ENCODE peak calls at places on chromosomes 6 and 20, in four cellular contexts. R is IMR-90; D is fibroblast of lung; L is CD8-positive, alpha-beta T cell. I is an unnamed sample.

GRCh38 chr6:124854338-124854922 is 107.8 kb upstream of the RNF217 start:
- DNase-seq in R (no peak), D (peak; percentile 34), L (no peak), I (no peak)

GRCh38 chr6:118772886-118773285 is 121.1 kb upstream of the ASF1A start:
- DNase-seq in R (no peak), D (no peak), L (no peak), I (no peak)

GRCh38 chr6:158408013-158408412 is 95.7 kb downstream of the TULP4 start:
- DNase-seq in R (no peak), D (no peak), L (no peak), I (no peak)

GRCh38 chr6:129894904-129895303 is 33.8 kb upstream of the TMEM244 start:
- DNase-seq in R (no peak), D (no peak), L (no peak), I (no peak)

GRCh38 chr20:63005862-63006564 is 751 bp downstream of the BHLHE23 start:
- DNase-seq in R (peak; percentile 10), D (peak; percentile 11), L (no peak), I (no peak)

GRCh38 chr20:15860850-15861249 is 712.4 kb downstream of the KIF16B start:
- DNase-seq in R (no peak), D (no peak), L (no peak), I (no peak)

GRCh38 chr6:109820706-109821350 is 129.7 kb downstream of the FIG4 start:
- DNase-seq in R (no peak), D (no peak), L (no peak), I (no peak)

GRCh38 chr20:40323411-40323810 is 365.6 kb downstream of the MAFB start:
- DNase-seq in R (no peak), D (no peak), L (no peak), I (no peak)

GRCh38 chr20:58569211-58570125 is 54.3 kb upstream of the APCDD1L start:
- DNase-seq in R (no peak), D (no peak), L (no peak), I (no peak)

GRCh38 chr6:157097255-157097936 is 225.9 kb downstream of the TMEM242 start:
- DNase-seq in R (no peak), D (no peak), L (no peak), I (no peak)

GRCh38 chr6:81997091-81997926 is 244.8 kb upstream of the TENT5A start:
- DNase-seq in R (peak; percentile 88), D (peak; percentile 85), L (no peak), I (no peak)

GRCh38 chr6:164098857-164099534 is 684.5 kb downstream of the QKI start:
- DNase-seq in R (no peak), D (peak; percentile 52), L (no peak), I (peak; percentile 70)

GRCh38 chr6:87945966-87946365 is 101.7 kb upstream of the SPACA1 start:
- DNase-seq in R (no peak), D (peak; percentile 41), L (no peak), I (no peak)

GRCh38 chr6:35558571-35558970 is 45.9 kb upstream of the TULP1 start:
- DNase-seq in R (no peak), D (no peak), L (no peak), I (no peak)

GRCh38 chr6:35564733-35565132 is 52.0 kb upstream of the TULP1 start:
- DNase-seq in R (no peak), D (no peak), L (no peak), I (no peak)

GRCh38 chr6:35562060-35562459 is 49.4 kb upstream of the TULP1 start:
- DNase-seq in R (peak; percentile 26), D (no peak), L (no peak), I (no peak)

GRCh38 chr6:35557239-35557638 is 44.5 kb upstream of the TULP1 start:
- DNase-seq in R (no peak), D (no peak), L (no peak), I (no peak)

GRCh38 chr6:35561113-35561512 is 48.4 kb upstream of the TULP1 start:
- DNase-seq in R (no peak), D (no peak), L (no peak), I (no peak)
- H3K4me1 ChIP-seq in R (no peaks in the 10 kb centered on the region), D (no peaks in the 10 kb centered on the region), L (no peaks in the 10 kb centered on the region), I (peaks cover 7% of the 10 kb centered on the region)

DNA sequence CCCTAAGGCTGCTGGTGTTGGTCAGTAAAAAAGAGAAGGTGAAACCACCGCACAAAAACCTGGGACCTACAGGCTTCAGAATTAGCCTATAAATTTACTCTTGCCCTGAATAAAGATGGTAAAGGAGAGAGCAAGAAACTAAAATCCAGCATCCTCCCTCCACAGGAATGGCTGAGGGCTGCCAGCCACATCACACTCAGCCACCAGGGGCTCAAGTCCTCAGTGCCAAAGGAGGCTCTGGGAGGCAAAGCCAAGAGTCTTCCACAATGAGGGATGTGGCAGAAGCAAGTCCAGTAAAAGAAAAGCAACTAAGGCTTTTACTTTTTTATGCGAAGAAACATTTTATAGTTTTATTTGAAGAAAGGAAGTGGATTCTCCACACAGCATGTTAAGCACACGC is 219.5 kb upstream of the SSTR4 start:
- DNase-seq in R (no peak), D (no peak), L (no peak), I (no peak)
- TF ChIP-seq CTCF in R (no peak), D (no peak), L (no peak), I (peak; percentile 39)

DNA sequence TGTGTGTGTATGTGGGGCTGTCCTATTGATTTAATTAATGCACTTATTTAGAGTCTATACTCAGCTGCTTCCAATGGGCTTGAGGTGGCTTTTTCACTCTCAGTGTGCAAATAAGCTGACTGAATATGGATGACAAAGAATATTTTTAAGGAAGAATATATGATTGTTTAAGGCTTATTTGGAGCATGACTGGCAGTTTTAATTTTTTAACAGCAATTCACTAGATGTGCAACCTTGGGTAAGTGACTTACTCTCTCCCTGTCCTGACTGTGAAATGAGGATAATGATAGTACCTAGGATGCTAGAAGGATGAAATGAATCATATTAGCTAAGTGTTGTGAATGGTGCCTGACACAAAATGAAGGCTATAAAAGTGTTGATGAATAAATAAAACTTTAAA is 67.9 kb downstream of the CLIC5 start:
- DNase-seq in R (no peak), D (no peak), L (no peak), I (no peak)
- H3K4me1 ChIP-seq in R (no peaks in the 10 kb centered on the region), D (peaks cover 2% of the 10 kb centered on the region), L (no peaks in the 10 kb centered on the region), I (peaks cover 98% of the 10 kb centered on the region)

DNA sequence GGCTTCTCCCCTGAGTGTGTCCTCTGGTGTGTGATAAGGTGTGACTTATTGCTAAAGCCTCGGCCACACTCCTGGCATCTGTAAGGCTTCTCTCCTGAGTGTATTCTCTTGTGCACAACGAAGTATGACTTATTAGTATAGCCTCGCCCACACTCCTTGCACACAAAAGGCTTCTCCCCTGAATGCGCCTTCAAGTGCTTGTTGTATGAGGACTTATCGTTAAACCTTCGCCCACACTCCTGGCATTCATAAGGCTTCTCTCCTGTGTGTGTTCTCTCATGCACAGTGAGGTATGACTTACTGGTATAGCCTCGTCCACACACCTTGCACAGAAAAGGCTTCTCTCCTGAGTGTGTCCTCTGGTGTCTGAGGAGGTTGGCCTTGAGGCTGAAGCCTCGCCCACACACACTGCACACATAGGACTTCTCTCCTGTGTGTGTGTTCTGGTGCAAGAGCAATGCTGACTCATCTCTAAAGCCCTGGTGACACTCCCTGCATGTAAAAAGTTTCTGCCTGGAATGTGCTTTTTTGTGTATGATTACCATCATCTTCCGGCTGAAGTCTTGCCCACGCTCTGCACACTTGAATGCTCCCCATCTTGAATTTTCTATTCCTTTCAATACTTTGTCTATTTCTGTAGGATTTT is 20.4 kb downstream of the ZNF337 start:
- DNase-seq in R (peak; percentile 82), D (peak; percentile 54), L (no peak), I (no peak)
- TF ChIP-seq CTCF in R (no peak), D (no peak), L (no peak), I (no peak)

GRCh38 chr6:25612666-25613065 is 39.3 kb upstream of the SCGN start:
- DNase-seq in R (no peak), D (peak; percentile 7), L (no peak), I (no peak)
- H3K4me1 ChIP-seq in R (no peaks in the 10 kb centered on the region), D (no peaks in the 10 kb centered on the region), L (no peaks in the 10 kb centered on the region), I (peaks cover 2% of the 10 kb centered on the region)

GRCh38 chr6:38942442-38942841 is 106.1 kb upstream of the GLP1R start:
- DNase-seq in R (no peak), D (no peak), L (no peak), I (no peak)

GRCh38 chr6:38938741-38939140 is 109.8 kb upstream of the GLP1R start:
- DNase-seq in R (no peak), D (no peak), L (no peak), I (no peak)

GRCh38 chr6:38937839-38938613 is 110.6 kb upstream of the GLP1R start:
- DNase-seq in R (no peak), D (no peak), L (no peak), I (no peak)

GRCh38 chr6:38944655-38945279 is 103.8 kb upstream of the GLP1R start:
- DNase-seq in R (no peak), D (no peak), L (no peak), I (no peak)

DNA sequence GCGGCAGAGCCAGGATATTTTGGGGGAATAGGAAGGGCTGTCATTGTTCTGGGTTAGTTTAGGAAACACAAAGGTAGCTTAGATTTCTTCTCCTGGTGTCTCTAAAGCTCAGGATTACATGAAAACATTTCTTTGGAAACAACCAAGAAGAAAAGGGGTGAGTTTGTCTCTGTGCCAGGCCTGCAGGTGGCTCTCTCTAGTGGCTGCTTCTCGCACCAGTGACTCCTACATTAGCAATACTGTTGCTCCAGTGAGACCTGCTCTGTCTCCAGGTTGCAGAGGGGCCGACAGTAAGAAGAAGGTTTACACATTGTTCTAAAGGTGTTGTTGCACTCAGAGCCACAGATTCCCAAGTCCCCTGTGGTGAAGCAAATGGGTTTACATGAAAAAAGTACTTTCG is 104.6 kb upstream of the GLP1R start:
- DNase-seq in R (no peak), D (no peak), L (no peak), I (no peak)
- TF ChIP-seq CTCF in R (no peak), D (no peak), L (no peak), I (no peak)